ENCODE peak calls at places on chromosomes 11 and 22, in five cellular contexts. One of them, this sample, is unnamed.
A peak's percentile ranks its signal among the peaks of the same experiment; 100 is the strongest.

GRCh38 chr22:28920757-28921584 is 37.6 kb downstream of the ZNRF3 start:
- DNase-seq in NB4: no peak
- DNase-seq in left ventricle myocardium inferior: no peak
- DNase-seq in epithelial cell of esophagus: no peak
- DNase-seq in heart left ventricle: no peak
- DNase-seq in this sample: no peak

GRCh38 chr22:35578836-35579575 is 38.1 kb downstream of the MB start:
- DNase-seq in NB4: no peak
- DNase-seq in left ventricle myocardium inferior: peak; percentile 58
- DNase-seq in heart left ventricle: peak; percentile 66
- DNase-seq in epithelial cell of esophagus: no peak
- DNase-seq in this sample: no peak

GRCh38 chr11:62427630-62428233 is 8.9 kb downstream of the SCGB1A1 start:
- DNase-seq in left ventricle myocardium inferior: no peak
- DNase-seq in epithelial cell of esophagus: no peak
- DNase-seq in NB4: peak; percentile 89
- DNase-seq in heart left ventricle: no peak
- DNase-seq in this sample: peak; percentile 20

GRCh38 chr11:1942541-1943260 is 4.4 kb upstream of the MRPL23 start:
- DNase-seq in NB4: no peak
- DNase-seq in epithelial cell of esophagus: no peak
- DNase-seq in heart left ventricle: peak; percentile 46
- DNase-seq in left ventricle myocardium inferior: no peak
- DNase-seq in this sample: peak; percentile 2

GRCh38 chr11:75490221-75491181 is 35.2 kb downstream of the GDPD5 start:
- DNase-seq in heart left ventricle: peak; percentile 42
- DNase-seq in NB4: peak; percentile 35
- DNase-seq in left ventricle myocardium inferior: no peak
- DNase-seq in epithelial cell of esophagus: peak; percentile 38
- DNase-seq in this sample: no peak

GRCh38 chr11:120170741-120171261 is 32.9 kb upstream of the TRIM29 start:
- DNase-seq in left ventricle myocardium inferior: no peak
- DNase-seq in NB4: no peak
- DNase-seq in heart left ventricle: no peak
- DNase-seq in epithelial cell of esophagus: no peak
- DNase-seq in this sample: no peak

GRCh38 chr22:29710922-29711593 is 8.7 kb upstream of the CABP7 start:
- DNase-seq in left ventricle myocardium inferior: peak; percentile 67
- DNase-seq in NB4: no peak
- DNase-seq in epithelial cell of esophagus: no peak
- DNase-seq in heart left ventricle: peak; percentile 80
- DNase-seq in this sample: peak; percentile 88

GRCh38 chr22:20536590-20537324 is 29.3 kb downstream of the MED15 start:
- DNase-seq in left ventricle myocardium inferior: peak; percentile 61
- DNase-seq in NB4: no peak
- DNase-seq in heart left ventricle: peak; percentile 70
- DNase-seq in epithelial cell of esophagus: no peak
- DNase-seq in this sample: peak; percentile 96

GRCh38 chr22:19801340-19802000 is 40.9 kb downstream of the TBX1 start:
- DNase-seq in epithelial cell of esophagus: no peak
- DNase-seq in left ventricle myocardium inferior: no peak
- DNase-seq in NB4: no peak
- DNase-seq in heart left ventricle: peak; percentile 25
- DNase-seq in this sample: no peak

GRCh38 chr22:37930270-37930951 is 23.0 kb downstream of the C22orf23 start:
- DNase-seq in left ventricle myocardium inferior: no peak
- DNase-seq in epithelial cell of esophagus: no peak
- DNase-seq in heart left ventricle: peak; percentile 46
- DNase-seq in NB4: peak; percentile 42
- DNase-seq in this sample: peak; percentile 48

GRCh38 chr11:102592634-102593581 is 32.2 kb downstream of the MMP20 start:
- DNase-seq in heart left ventricle: no peak
- DNase-seq in epithelial cell of esophagus: peak; percentile 53
- DNase-seq in left ventricle myocardium inferior: no peak
- DNase-seq in NB4: peak; percentile 40
- DNase-seq in this sample: no peak

GRCh38 chr11:128933481-128934178 is 9.0 kb downstream of the TP53AIP1 start:
- DNase-seq in left ventricle myocardium inferior: no peak
- DNase-seq in heart left ventricle: no peak
- DNase-seq in NB4: peak; percentile 60
- DNase-seq in epithelial cell of esophagus: no peak
- DNase-seq in this sample: no peak

GRCh38 chr11:69014084-69014935 is 1.3 kb upstream of the MRGPRF start:
- DNase-seq in left ventricle myocardium inferior: peak; percentile 76
- DNase-seq in NB4: no peak
- DNase-seq in heart left ventricle: peak; percentile 87
- DNase-seq in epithelial cell of esophagus: no peak
- DNase-seq in this sample: no peak

GRCh38 chr11:118000067-118000849 is 14.1 kb downstream of the IL10RA start:
- DNase-seq in heart left ventricle: no peak
- DNase-seq in epithelial cell of esophagus: no peak
- DNase-seq in NB4: no peak
- DNase-seq in left ventricle myocardium inferior: no peak
- DNase-seq in this sample: no peak

GRCh38 chr22:20196094-20196840 is 45.4 kb upstream of the CCDC188 start:
- DNase-seq in epithelial cell of esophagus: no peak
- DNase-seq in heart left ventricle: no peak
- DNase-seq in left ventricle myocardium inferior: no peak
- DNase-seq in NB4: no peak
- DNase-seq in this sample: no peak

GRCh38 chr11:68687986-68688385 is 3.6 kb downstream of the GAL start:
- DNase-seq in heart left ventricle: no peak
- DNase-seq in NB4: no peak
- DNase-seq in epithelial cell of esophagus: no peak
- DNase-seq in left ventricle myocardium inferior: no peak
- DNase-seq in this sample: no peak

GRCh38 chr22:18905540-18906409 is at the start of gene DGCR6:
- DNase-seq in epithelial cell of esophagus: no peak
- DNase-seq in heart left ventricle: no peak
- DNase-seq in left ventricle myocardium inferior: no peak
- DNase-seq in NB4: no peak
- DNase-seq in this sample: peak; percentile 6

GRCh38 chr11:123419720-123420466 is 10.2 kb upstream of the GRAMD1B start:
- DNase-seq in NB4: no peak
- DNase-seq in epithelial cell of esophagus: peak; percentile 40
- DNase-seq in heart left ventricle: no peak
- DNase-seq in left ventricle myocardium inferior: no peak
- DNase-seq in this sample: no peak

GRCh38 chr11:72609045-72609444 is 65.2 kb downstream of the PDE2A start:
- DNase-seq in epithelial cell of esophagus: peak; percentile 35
- DNase-seq in heart left ventricle: no peak
- DNase-seq in NB4: peak; percentile 70
- DNase-seq in left ventricle myocardium inferior: no peak
- DNase-seq in this sample: no peak

GRCh38 chr11:72607101-72607468 is 67.1 kb downstream of the PDE2A start:
- DNase-seq in heart left ventricle: no peak
- DNase-seq in NB4: no peak
- DNase-seq in left ventricle myocardium inferior: no peak
- DNase-seq in epithelial cell of esophagus: no peak
- DNase-seq in this sample: no peak

GRCh38 chr11:72605958-72606357 is 68.3 kb downstream of the PDE2A start:
- DNase-seq in epithelial cell of esophagus: no peak
- DNase-seq in NB4: no peak
- DNase-seq in left ventricle myocardium inferior: no peak
- DNase-seq in heart left ventricle: no peak
- DNase-seq in this sample: no peak

GRCh38 chr11:72606362-72607100 is 67.7 kb downstream of the PDE2A start:
- DNase-seq in epithelial cell of esophagus: no peak
- DNase-seq in NB4: no peak
- DNase-seq in left ventricle myocardium inferior: no peak
- DNase-seq in heart left ventricle: no peak
- DNase-seq in this sample: no peak

DNA sequence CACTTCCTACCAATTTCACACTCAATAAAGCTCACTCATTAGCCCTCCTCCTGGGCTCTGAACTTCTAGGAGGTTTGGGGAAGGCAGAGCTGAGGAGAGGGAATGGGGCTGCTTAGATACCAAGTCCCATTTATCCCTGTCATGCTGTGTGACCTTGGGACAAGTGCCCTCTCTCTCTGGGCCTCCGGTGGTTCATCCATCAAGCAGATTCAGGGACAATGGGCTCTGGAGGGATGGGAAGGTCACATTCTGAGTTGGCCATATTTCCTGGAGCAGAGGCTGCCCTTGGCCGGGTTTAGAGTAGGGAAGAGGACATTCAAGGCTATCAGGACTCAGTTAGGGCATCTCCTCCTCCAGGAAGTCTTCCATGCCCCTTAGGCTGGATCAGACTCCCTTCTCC is 66.7 kb downstream of the PDE2A start:
- DNase-seq in epithelial cell of esophagus: no peak
- DNase-seq in left ventricle myocardium inferior: no peak
- DNase-seq in heart left ventricle: no peak
- DNase-seq in NB4: no peak
- DNase-seq in this sample: no peak
- TF ChIP-seq CTCF in epithelial cell of esophagus: no peak
- TF ChIP-seq CTCF in left ventricle myocardium inferior: no peak
- TF ChIP-seq CTCF in heart left ventricle: no peak
- TF ChIP-seq CTCF in NB4: no peak
- TF ChIP-seq CTCF in this sample: no peak

DNA sequence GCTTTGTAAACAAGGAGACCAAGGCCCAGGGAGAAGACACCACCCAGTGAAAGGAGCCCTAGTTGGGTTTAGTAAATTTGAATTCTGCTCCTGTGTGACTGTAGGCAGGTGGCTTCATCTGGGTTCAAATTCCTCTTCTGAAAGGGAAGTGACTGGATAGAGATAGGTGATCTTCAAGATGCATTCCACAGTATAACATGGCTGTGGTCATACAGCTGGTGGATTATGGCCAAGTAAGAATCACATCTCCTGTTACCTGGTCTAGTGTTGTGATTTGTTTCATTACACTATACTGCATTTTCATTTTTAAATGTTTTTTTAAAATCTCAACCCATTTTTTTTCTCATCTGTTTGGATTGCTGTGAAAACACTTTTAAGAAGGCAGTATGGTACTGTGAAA is 58.0 kb upstream of the PICALM start:
- DNase-seq in left ventricle myocardium inferior: no peak
- DNase-seq in heart left ventricle: no peak
- DNase-seq in NB4: no peak
- DNase-seq in epithelial cell of esophagus: no peak
- DNase-seq in this sample: no peak
- TF ChIP-seq CTCF in left ventricle myocardium inferior: no peak
- TF ChIP-seq CTCF in heart left ventricle: no peak
- TF ChIP-seq CTCF in NB4: no peak
- TF ChIP-seq CTCF in epithelial cell of esophagus: no peak
- TF ChIP-seq CTCF in this sample: no peak

DNA sequence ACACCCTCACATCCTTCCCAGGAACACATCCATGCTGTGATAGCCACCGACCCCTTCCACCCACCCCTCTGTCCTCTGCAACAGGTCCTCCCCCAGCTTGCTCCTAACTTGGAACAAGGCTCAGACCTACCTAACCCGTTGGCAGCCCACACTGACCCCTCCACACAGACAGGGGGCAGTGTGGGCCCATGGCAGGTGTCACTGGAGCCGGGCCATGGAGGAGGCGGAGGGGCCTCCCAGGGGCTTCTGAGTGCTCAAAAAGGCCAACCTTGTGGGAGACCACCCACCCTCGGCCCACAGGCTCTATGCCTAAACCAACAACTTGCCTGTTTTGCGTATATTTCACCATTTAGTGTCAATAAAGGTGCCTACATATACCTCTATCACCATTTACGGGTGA is 57.0 kb downstream of the CERK start:
- DNase-seq in heart left ventricle: no peak
- DNase-seq in left ventricle myocardium inferior: no peak
- DNase-seq in epithelial cell of esophagus: no peak
- DNase-seq in NB4: peak; percentile 35
- DNase-seq in this sample: peak; percentile 53
- TF ChIP-seq CTCF in heart left ventricle: peak; percentile 30
- TF ChIP-seq CTCF in left ventricle myocardium inferior: peak; percentile 40
- TF ChIP-seq CTCF in epithelial cell of esophagus: peak; percentile 29
- TF ChIP-seq CTCF in NB4: peak; percentile 54
- TF ChIP-seq CTCF in this sample: peak; percentile 66

GRCh38 chr22:44335903-44336803 is 23.4 kb upstream of the SHISAL1 start:
- DNase-seq in heart left ventricle: no peak
- DNase-seq in left ventricle myocardium inferior: no peak
- DNase-seq in epithelial cell of esophagus: peak; percentile 48
- DNase-seq in NB4: no peak
- DNase-seq in this sample: no peak
- TF ChIP-seq CTCF in heart left ventricle: no peak
- TF ChIP-seq CTCF in left ventricle myocardium inferior: no peak
- TF ChIP-seq CTCF in epithelial cell of esophagus: peak; percentile 30
- TF ChIP-seq CTCF in NB4: no peak
- TF ChIP-seq CTCF in this sample: no peak

DNA sequence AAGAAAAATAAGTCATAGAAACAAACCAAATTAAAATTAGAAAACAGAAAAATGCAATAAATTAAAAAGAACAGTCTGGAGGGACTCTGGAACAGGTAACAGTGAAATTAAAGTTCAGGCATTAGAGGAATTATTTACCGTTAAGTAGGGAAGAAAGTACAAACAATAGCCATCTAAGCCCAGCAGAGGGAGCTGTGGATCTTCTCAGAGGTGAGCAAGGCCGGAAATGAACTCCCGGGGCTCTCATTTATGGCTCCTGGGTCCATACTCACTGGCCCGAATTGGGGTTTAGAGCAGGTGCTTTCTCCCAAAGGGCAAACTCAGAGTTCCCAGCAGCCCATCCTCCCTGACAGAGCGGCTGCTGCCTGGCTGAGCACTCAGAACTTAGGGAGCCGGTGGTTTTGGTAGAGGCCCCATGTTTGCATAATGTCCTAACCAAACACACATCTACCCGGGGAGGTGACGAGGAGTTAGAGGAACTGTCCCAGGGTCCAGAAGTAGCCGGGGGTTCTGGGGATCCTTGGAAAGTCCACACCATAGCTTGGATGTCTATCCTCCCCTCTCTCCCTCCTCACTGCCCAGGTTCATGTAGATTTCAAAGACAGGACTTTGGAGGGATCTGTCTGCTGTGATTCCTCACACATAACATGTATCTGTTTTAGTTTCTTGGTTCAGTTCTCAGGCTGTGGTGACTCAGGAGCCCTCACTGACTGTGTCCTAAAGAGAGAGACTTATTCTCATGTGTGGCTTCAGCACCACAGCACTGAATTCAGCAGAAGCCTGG is 87.7 kb upstream of the VPREB1 start:
- DNase-seq in heart left ventricle: no peak
- DNase-seq in NB4: peak; percentile 84
- DNase-seq in left ventricle myocardium inferior: no peak
- DNase-seq in epithelial cell of esophagus: peak; percentile 83
- DNase-seq in this sample: peak; percentile 69
- TF ChIP-seq CTCF in heart left ventricle: peak; percentile 69
- TF ChIP-seq CTCF in NB4: peak; percentile 70
- TF ChIP-seq CTCF in left ventricle myocardium inferior: peak; percentile 68
- TF ChIP-seq CTCF in epithelial cell of esophagus: peak; percentile 78
- TF ChIP-seq CTCF in this sample: peak; percentile 87

DNA sequence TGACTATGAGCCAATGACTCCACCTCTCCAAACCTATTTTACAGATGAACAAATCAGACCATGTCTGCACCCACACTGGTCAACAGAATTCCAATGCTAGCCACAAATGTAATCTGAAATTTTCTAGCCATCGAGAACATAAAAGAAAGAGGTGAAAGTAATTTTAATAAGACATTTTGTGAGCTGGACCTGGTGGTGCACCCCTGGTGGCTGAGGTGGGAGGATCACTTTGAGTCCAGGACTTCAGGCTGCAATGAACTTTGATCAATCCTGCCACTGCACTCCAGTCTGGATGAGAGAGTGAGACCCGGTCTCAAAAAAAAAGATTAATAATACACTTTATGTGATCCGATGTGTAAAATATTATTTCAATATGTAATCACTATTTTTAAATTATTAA is 9.4 kb upstream of the RNF185 start:
- DNase-seq in epithelial cell of esophagus: no peak
- DNase-seq in NB4: no peak
- DNase-seq in left ventricle myocardium inferior: no peak
- DNase-seq in heart left ventricle: no peak
- DNase-seq in this sample: no peak
- TF ChIP-seq CTCF in epithelial cell of esophagus: peak; percentile 43
- TF ChIP-seq CTCF in NB4: peak; percentile 4
- TF ChIP-seq CTCF in left ventricle myocardium inferior: no peak
- TF ChIP-seq CTCF in heart left ventricle: no peak
- TF ChIP-seq CTCF in this sample: peak; percentile 56

GRCh38 chr11:8794677-8795103 is 112.1 kb downstream of the RPL27A start:
- DNase-seq in left ventricle myocardium inferior: no peak
- DNase-seq in epithelial cell of esophagus: no peak
- DNase-seq in NB4: no peak
- DNase-seq in heart left ventricle: no peak
- DNase-seq in this sample: no peak
- TF ChIP-seq CTCF in left ventricle myocardium inferior: peak; percentile 67
- TF ChIP-seq CTCF in epithelial cell of esophagus: peak; percentile 29
- TF ChIP-seq CTCF in NB4: no peak
- TF ChIP-seq CTCF in heart left ventricle: peak; percentile 57
- TF ChIP-seq CTCF in this sample: peak; percentile 20

This sample was measured in BE2C.